ENCODE peak calls at places on chromosomes 13 and 19, in nine cellular contexts. L, D, P, Y, O, R, X, U and C are unnamed samples.

GRCh38 chr13:98842074-98842473 is 89.6 kb upstream of the SLC15A1 start:
- DNase-seq in L (no peak), D (no peak), P (no peak), Y (no peak), O (no peak), R (no peak), X (no peak), U (peak), C (no peak)

GRCh38 chr13:52378312-52378711 is 27.7 kb downstream of the THSD1 start:
- DNase-seq in L (no peak), D (no peak), P (no peak), Y (no peak), O (no peak), R (no peak), X (no peak), U (no peak), C (no peak)

GRCh38 chr19:10418281-10419199 is 1.8 kb upstream of the PDE4A start:
- DNase-seq in L (no peak), D (no peak), P (peak), Y (no peak), O (peak), R (no peak), X (no peak), U (peak), C (no peak)

GRCh38 chr13:32734511-32734910 is 148.3 kb downstream of the PDS5B start:
- DNase-seq in L (no peak), D (no peak), P (no peak), Y (no peak), O (no peak), R (no peak), X (no peak), U (no peak), C (no peak)

GRCh38 chr13:22642088-22642487 is 538.7 kb upstream of the SGCG start:
- DNase-seq in L (no peak), D (no peak), P (no peak), Y (peak), O (no peak), R (no peak), X (no peak), U (no peak), C (no peak)

GRCh38 chr19:39363909-39364457 is 21.8 kb downstream of the SAMD4B start:
- DNase-seq in L (no peak), D (no peak), P (no peak), Y (no peak), O (no peak), R (no peak), X (no peak), U (no peak), C (no peak)

GRCh38 chr13:97659602-97660001 is 225.6 kb downstream of the RAP2A start:
- DNase-seq in L (no peak), D (no peak), P (no peak), Y (no peak), O (peak), R (no peak), X (no peak), U (peak), C (no peak)

GRCh38 chr19:54206030-54206830 is 5.6 kb downstream of the RPS9 start:
- DNase-seq in L (no peak), D (no peak), P (no peak), Y (peak), O (no peak), R (peak), X (no peak), U (no peak), C (no peak)

GRCh38 chr19:14000691-14001365 is 5.3 kb downstream of the RFX1 start:
- DNase-seq in L (no peak), D (no peak), P (no peak), Y (peak), O (no peak), R (no peak), X (no peak), U (no peak), C (no peak)

GRCh38 chr13:46866150-46866549 is 30.7 kb downstream of the HTR2A start:
- DNase-seq in L (peak), D (no peak), P (no peak), Y (no peak), O (peak), R (peak), X (peak), U (peak), C (no peak)

GRCh38 chr19:46955114-46955812 is 64.4 kb upstream of the NPAS1 start:
- DNase-seq in L (no peak), D (no peak), P (peak), Y (no peak), O (no peak), R (no peak), X (no peak), U (no peak), C (no peak)

GRCh38 chr13:38804061-38804460 is 117.2 kb downstream of the FREM2 start:
- DNase-seq in L (no peak), D (no peak), P (no peak), Y (no peak), O (no peak), R (no peak), X (no peak), U (no peak), C (no peak)

GRCh38 chr13:114128624-114129522 is 3.5 kb downstream of the RASA3 start:
- DNase-seq in L (no peak), D (peak), P (peak), Y (peak), O (no peak), R (peak), X (peak), U (no peak), C (peak)

GRCh38 chr13:72504026-72504925 is 223.2 kb downstream of the MZT1 start:
- DNase-seq in L (no peak), D (no peak), P (no peak), Y (no peak), O (peak), R (no peak), X (no peak), U (no peak), C (no peak)

GRCh38 chr13:100694722-100695644 is 20.4 kb upstream of the TMTC4 start:
- DNase-seq in L (peak), D (peak), P (no peak), Y (peak), O (peak), R (peak), X (no peak), U (peak), C (no peak)

GRCh38 chr13:29591310-29591709 is 4.2 kb downstream of the SLC7A1 start:
- DNase-seq in L (no peak), D (no peak), P (no peak), Y (no peak), O (no peak), R (no peak), X (no peak), U (no peak), C (no peak)

GRCh38 chr13:99656843-99657506 is 155.7 kb downstream of the TM9SF2 start:
- DNase-seq in L (no peak), D (no peak), P (peak), Y (no peak), O (peak), R (no peak), X (no peak), U (no peak), C (no peak)

GRCh38 chr13:108377646-108378206 is 108.2 kb downstream of the TNFSF13B start:
- DNase-seq in L (no peak), D (no peak), P (no peak), Y (no peak), O (no peak), R (no peak), X (no peak), U (no peak), C (no peak)

DNA sequence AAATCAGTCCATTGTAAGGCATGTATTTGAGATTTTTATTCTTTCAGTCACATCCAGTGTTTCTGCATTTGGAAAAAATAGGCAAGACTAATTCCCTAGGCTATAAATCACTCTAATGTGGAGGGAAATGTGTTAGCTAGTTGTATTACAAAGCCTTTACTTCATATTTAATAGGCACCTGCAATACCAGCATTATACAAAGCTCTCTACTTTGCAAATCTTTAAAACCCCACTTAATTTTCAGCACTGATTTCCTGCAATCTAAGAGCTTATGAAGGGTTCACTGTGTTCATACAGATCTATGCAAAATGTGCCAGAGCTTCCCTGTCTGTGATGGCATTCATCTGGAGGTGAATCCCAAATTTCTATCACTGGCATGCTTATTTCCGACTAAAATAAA is 12.2 kb downstream of the PCDH9 start:
- DNase-seq in L (no peak), D (no peak), P (no peak), Y (no peak), O (no peak), R (no peak), X (no peak), U (no peak), C (no peak)
- H3K27ac ChIP-seq in L (no peak), D (no peak), P (no peak), Y (no peak), O (no peak), R (no peak), X (no peak), U (no peak), C (no peak)

GRCh38 chr19:1755467-1756155 is 2.3 kb downstream of the ONECUT3 start:
- DNase-seq in L (no peak), D (no peak), P (no peak), Y (peak), O (peak), R (no peak), X (no peak), U (no peak), C (no peak)
- H3K4me3 ChIP-seq in L (peak), D (no peak), P (no peak), Y (no peak), O (peak), R (no peak), X (no peak), U (no peak), C (no peak)

GRCh38 chr19:12090807-12091206 is 26.3 kb downstream of the ZNF844 start:
- DNase-seq in L (peak), D (peak), P (peak), Y (peak), O (peak), R (peak), X (peak), U (peak), C (peak)
- TF ChIP-seq CTCF in L (peak), D (peak), P (peak), Y (peak), O (peak), R (peak), X (peak), U (peak), C (peak)

GRCh38 chr13:50014404-50014803 is 840 bp upstream of the KCNRG start:
- DNase-seq in L (no peak), D (no peak), P (no peak), Y (no peak), O (no peak), R (no peak), X (no peak), U (no peak), C (no peak)
- H3K27ac ChIP-seq in L (no peak), D (no peak), P (no peak), Y (no peak), O (no peak), R (no peak), X (no peak), U (no peak), C (no peak)

DNA sequence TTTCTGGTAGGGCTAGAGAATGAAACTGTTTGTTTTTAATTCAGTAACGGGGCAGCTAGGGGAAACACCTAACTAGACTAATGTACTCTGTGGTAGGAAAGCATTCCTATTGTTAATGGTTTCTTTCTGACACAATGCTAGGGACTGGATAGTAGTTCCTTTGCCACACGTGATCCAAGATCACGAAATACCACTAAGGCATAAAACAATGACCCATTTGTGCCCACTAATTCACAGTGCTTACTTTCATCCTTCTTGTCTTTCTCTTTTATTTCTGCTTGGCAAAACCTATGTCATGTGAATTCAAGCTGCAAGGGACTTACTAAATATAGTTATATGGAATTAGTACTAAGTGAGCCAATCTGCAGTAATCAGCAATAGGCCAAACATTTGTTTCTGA is 834.1 kb upstream of the SLITRK6 start:
- DNase-seq in L (no peak), D (no peak), P (no peak), Y (no peak), O (no peak), R (no peak), X (no peak), U (no peak), C (no peak)
- H3K4me3 ChIP-seq in L (no peak), D (no peak), P (no peak), Y (no peak), O (no peak), R (no peak), X (no peak), U (no peak), C (no peak)

DNA sequence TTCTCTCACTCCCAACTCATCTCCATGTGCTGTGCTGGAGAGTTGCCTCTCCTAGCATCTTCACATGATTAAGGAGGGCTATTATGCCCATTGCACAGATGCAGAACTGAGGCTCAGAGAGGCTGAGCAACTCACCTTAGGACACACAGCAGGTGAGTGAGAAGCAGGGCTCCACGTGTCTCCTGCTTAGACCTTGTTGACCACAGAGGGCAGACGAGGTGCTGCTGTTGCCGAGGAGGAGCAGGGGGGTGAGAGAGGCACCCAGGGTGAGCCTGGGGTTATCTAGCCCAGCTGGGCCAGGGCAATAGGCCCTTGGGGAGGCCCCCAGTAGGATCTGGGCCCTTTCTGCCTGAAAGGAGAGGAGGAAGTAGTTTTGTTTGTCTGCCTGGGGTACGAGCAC is 2.4 kb upstream of the HSH2D start:
- DNase-seq in L (no peak), D (no peak), P (no peak), Y (no peak), O (no peak), R (no peak), X (no peak), U (no peak), C (no peak)
- TF ChIP-seq CTCF in L (no peak), D (no peak), P (no peak), Y (no peak), O (no peak), R (no peak), X (no peak), U (no peak), C (no peak)

DNA sequence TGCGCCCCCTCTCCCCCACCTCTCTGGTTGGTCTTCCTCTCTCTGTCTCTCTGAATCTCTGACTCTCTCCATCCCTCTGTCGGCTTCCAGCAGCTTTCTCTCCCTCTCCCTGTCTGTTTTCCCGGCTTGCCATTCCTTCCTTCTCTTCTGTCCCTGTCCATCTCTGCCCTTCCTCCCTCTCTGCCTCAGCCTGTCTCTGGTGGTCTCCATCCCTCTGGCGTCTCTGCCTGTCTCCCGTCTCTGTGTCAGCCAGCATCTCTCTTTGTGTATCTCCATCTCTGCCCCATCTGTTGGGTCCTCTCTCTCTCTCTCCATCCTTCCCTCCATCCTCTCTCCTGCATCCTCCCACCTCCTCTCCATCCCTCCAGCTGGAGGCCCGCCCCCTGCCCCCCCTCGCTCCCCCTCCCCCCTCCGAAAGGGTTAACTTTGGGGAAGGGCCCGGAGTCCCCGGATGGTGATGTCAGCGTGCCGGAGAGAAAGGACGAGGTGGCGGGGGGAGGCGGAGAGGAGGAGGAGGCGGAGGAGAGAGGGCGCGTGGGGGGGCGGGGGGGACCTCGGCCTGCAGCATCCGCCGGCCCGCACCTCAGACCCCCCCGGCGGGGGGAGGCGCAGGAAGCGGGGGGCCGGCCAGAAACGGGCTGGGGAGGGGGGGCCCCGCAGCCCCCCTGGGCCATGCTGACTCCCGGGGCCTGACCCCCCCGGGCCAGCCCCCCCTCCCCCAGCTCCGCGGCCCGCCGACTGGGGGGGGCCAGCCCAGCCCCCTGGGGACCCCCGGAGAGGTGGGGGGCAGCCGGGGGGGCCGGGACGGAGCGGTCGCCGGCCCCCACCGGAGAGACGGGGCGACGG is at the start of gene BRSK1:
- DNase-seq in L (peak), D (peak), P (peak), Y (no peak), O (peak), R (no peak), X (peak), U (peak), C (no peak)
- H3K27ac ChIP-seq in L (no peak), D (no peak), P (no peak), Y (no peak), O (peak), R (no peak), X (peak), U (peak), C (peak)

DNA sequence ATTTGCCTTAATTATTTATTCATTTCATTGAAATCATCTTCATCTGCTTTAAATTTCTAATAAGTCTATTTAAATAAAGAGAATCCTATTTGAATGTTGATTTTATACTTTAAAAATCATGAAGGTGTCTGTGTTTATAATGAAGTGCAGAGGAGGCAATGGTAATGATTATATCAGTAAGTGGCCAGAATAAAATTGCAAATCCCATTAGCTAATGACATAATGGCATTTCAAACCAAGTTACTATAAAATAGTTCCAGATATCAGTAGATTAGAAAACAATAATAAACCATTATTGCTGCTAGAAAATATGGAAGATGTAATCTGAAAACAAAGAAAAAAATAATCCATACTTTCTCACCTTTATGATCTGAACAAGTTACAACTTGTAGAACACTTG is 647.8 kb upstream of the KLHL1 start:
- DNase-seq in L (no peak), D (no peak), P (no peak), Y (no peak), O (no peak), R (no peak), X (no peak), U (no peak), C (no peak)
- H3K4me3 ChIP-seq in L (no peak), D (no peak), P (no peak), Y (no peak), O (no peak), R (no peak), X (no peak), U (no peak), C (no peak)

GRCh38 chr13:82477436-82477835 is 1404.8 kb downstream of the SLITRK1 start:
- DNase-seq in L (no peak), D (no peak), P (no peak), Y (no peak), O (no peak), R (no peak), X (no peak), U (peak), C (no peak)

DNA sequence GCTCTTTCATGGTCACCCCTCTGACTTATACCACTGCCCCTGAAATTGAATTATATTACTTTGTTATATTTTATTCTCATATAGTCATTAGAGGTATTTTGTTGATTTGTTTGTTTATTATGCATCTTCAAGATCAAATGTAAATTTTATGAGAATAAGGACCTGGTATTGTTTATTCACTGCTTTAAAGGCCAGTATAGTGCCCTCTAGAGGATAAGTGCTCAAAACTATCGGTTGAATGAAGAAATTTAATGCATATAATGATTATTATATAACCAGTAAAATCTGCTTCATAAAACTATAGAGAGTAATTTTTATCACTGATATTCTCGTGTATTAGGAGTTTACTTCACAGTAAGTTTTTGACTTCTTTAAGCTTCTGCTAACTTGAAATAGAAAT is 1401.9 kb downstream of the SLITRK1 start:
- DNase-seq in L (no peak), D (no peak), P (no peak), Y (no peak), O (peak), R (no peak), X (no peak), U (no peak), C (no peak)
- TF ChIP-seq CTCF in L (peak), D (no peak), P (no peak), Y (no peak), O (peak), R (no peak), X (no peak), U (peak), C (no peak)